ENCODE peak calls at places on chromosomes 7 and 10, in seven cellular contexts. S is AG10803; C is tibial nerve; Q is CD8-positive, alpha-beta T cell; J is hepatocyte; L is A673; Y is suprapubic skin. I is an unnamed sample.

GRCh38 chr7:41964849-41965745 is 262.2 kb upstream of the INHBA start:
- DNase-seq in L (no peak), Y (no peak), Q (no peak), J (no peak), S (no peak), C (no peak), I (no peak)

GRCh38 chr10:13270877-13271551 is 28.9 kb downstream of the PHYH start:
- DNase-seq in Q (no peak), S (peak; percentile 42), L (no peak), C (no peak), Y (no peak), J (peak; percentile 37), I (peak; percentile 49)

GRCh38 chr10:436013-436697 is 253.3 kb downstream of the DIP2C start:
- DNase-seq in S (no peak), L (no peak), Q (no peak), J (no peak), C (no peak), Y (no peak), I (no peak)

GRCh38 chr7:35286422-35286821 is 32.5 kb upstream of the TBX20 start:
- DNase-seq in S (no peak), Y (no peak), Q (no peak), C (no peak), L (no peak), J (no peak), I (peak; percentile 54)

GRCh38 chr7:30974605-30975256 is 11.0 kb downstream of the GHRHR start:
- DNase-seq in C (no peak), S (peak; percentile 38), Y (peak; percentile 63), L (peak; percentile 25), J (peak; percentile 87), Q (no peak), I (peak; percentile 66)

GRCh38 chr7:78020131-78020873 is 221.7 kb downstream of the PHTF2 start:
- DNase-seq in Y (no peak), J (peak; percentile 85), C (peak; percentile 25), S (peak; percentile 86), L (peak; percentile 86), Q (no peak), I (peak; percentile 89)

GRCh38 chr7:114085592-114086490 is 167.0 kb upstream of the PPP1R3A start:
- DNase-seq in L (peak; percentile 73), C (peak; percentile 73), Y (peak; percentile 85), S (peak; percentile 83), Q (no peak), J (peak; percentile 92), I (peak; percentile 74)

GRCh38 chr10:105352281-105352680 is 711.2 kb downstream of the SORCS3 start:
- DNase-seq in L (no peak), Y (no peak), C (no peak), S (no peak), Q (no peak), J (no peak), I (no peak)

GRCh38 chr10:93463723-93464511 is 18.2 kb downstream of the MYOF start:
- DNase-seq in Q (no peak), S (peak; percentile 86), Y (no peak), L (no peak), C (no peak), J (no peak), I (peak; percentile 84)

GRCh38 chr10:69574571-69574978 is 1.4 kb upstream of the NEUROG3 start:
- DNase-seq in S (no peak), L (no peak), Q (no peak), C (no peak), J (no peak), Y (no peak), I (no peak)

GRCh38 chr10:119634219-119634544 is 17.0 kb upstream of the BAG3 start:
- DNase-seq in S (peak; percentile 54), J (no peak), Y (no peak), L (no peak), Q (no peak), C (peak; percentile 48), I (peak; percentile 58)

GRCh38 chr10:29658984-29659769 is 24.4 kb upstream of the SVIL start:
- DNase-seq in Q (peak; percentile 35), Y (no peak), J (peak; percentile 86), C (no peak), S (peak; percentile 98), L (peak; percentile 90), I (peak; percentile 99)

GRCh38 chr10:77162697-77163096 is 474.9 kb downstream of the KCNMA1 start:
- DNase-seq in C (no peak), Y (no peak), L (no peak), S (peak; percentile 53), J (no peak), Q (no peak), I (peak; percentile 17)

GRCh38 chr10:47299989-47300931 is at the start of gene GDF10:
- DNase-seq in Q (no peak), Y (no peak), L (no peak), J (peak; percentile 47), S (no peak), C (no peak), I (no peak)
- H3K4me3 ChIP-seq in Q (peak within 1 kb of the TSS; percentile 56), Y (peak within 1 kb of the TSS; percentile 64), L (peak within 1 kb of the TSS; percentile 31), J (peak within 1 kb of the TSS; percentile 49), S (no peak within 1 kb of the TSS), C (peak within 1 kb of the TSS; percentile 61), I (no peak within 1 kb of the TSS)

GRCh38 chr10:25934673-25935139 is 677 bp downstream of the MYO3A start:
- DNase-seq in Y (no peak), Q (no peak), L (peak; percentile 40), J (peak; percentile 71), C (no peak), S (no peak), I (no peak)
- TF ChIP-seq CTCF in Y (no peak), Q (no peak), L (peak; percentile 65), J (peak; percentile 56), C (peak; percentile 24), S (no peak), I (no peak)

GRCh38 chr10:75291800-75292199 is 56.0 kb upstream of the COMTD1 start:
- DNase-seq in J (no peak), Y (no peak), Q (no peak), S (no peak), C (no peak), L (no peak), I (no peak)

GRCh38 chr10:75286901-75287300 is 51.1 kb upstream of the COMTD1 start:
- DNase-seq in S (no peak), J (no peak), Q (no peak), C (no peak), Y (no peak), L (no peak), I (no peak)

GRCh38 chr10:75287697-75288096 is 51.9 kb upstream of the COMTD1 start:
- DNase-seq in Y (no peak), Q (no peak), J (no peak), L (no peak), C (no peak), S (no peak), I (no peak)

GRCh38 chr10:75284097-75284485 is 48.3 kb upstream of the COMTD1 start:
- DNase-seq in J (peak; percentile 39), S (no peak), C (no peak), Y (peak; percentile 24), Q (no peak), L (no peak), I (no peak)

DNA sequence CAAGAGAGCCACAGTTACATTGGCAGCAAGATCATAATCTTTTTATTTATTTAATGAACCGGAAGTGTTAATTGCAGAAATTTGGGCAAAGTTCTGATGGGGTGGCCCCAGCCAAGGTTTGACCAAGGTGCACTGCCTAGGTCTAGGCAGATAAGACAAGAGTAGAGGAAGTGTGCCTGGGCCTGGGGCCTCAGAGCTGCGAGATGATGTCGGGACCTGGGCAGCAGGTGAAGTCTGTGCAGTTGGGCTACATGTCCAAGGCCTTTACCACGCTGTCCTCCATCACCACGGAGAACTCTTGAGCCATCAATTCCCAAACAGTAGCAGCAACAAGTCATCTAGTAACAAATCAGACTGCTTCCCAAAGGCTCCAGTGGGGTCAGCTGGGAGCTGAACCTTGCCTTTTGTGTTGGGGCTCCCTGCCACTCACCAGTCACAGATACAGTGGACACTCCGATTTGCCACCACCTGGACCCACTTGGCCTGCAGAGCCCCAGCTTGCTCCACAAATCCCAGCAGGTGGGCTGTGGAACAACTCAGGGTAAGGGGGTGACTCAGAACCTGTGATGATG is 52.5 kb upstream of the COMTD1 start:
- DNase-seq in Q (no peak), S (no peak), Y (no peak), J (no peak), C (no peak), L (no peak), I (no peak)
- H3K4me3 ChIP-seq in Q (no peak overlapping the region), S (no peak overlapping the region), Y (no peak overlapping the region), J (no peak overlapping the region), C (no peak overlapping the region), L (no peak overlapping the region), I (no peak overlapping the region)

GRCh38 chr10:97362310-97363033 is 27.9 kb upstream of the FRAT2 start:
- DNase-seq in Y (no peak), Q (no peak), L (no peak), J (no peak), S (no peak), C (no peak), I (no peak)
- TF ChIP-seq CTCF in Y (no peak), Q (no peak), L (no peak), J (no peak), S (no peak), C (no peak), I (no peak)

GRCh38 chr7:157432957-157433576 is 96.3 kb downstream of the DNAJB6 start:
- DNase-seq in Y (peak; percentile 74), Q (peak; percentile 53), J (peak; percentile 64), S (peak; percentile 20), L (peak; percentile 65), C (no peak), I (peak; percentile 51)
- H3K4me3 ChIP-seq in Y (peak overlapping the region; percentile 31), Q (peak overlapping the region; percentile 25), J (peak overlapping the region; percentile 34), S (peak overlapping the region; percentile 40), L (peak overlapping the region; percentile 15), C (peak overlapping the region; percentile 26), I (peak overlapping the region; percentile 39)

GRCh38 chr10:88991161-88991899 is 732 bp downstream of the FAS start:
- DNase-seq in J (peak; percentile 64), L (peak; percentile 86), C (peak; percentile 65), Q (peak; percentile 46), Y (peak; percentile 81), S (peak; percentile 70), I (peak; percentile 76)
- TF ChIP-seq CTCF in J (no peak), L (peak; percentile 9), C (no peak), Q (no peak), Y (no peak), S (peak; percentile 18), I (no peak)

I was measured in fibroblast of pulmonary artery.